ENCODE peak calls at places on chromosomes 4 and X, in ten cellular contexts. H, U, R, Q, Y, I, L, X, T and O are unnamed samples.

GRCh38 chr4:151667025-151667424 is 93.8 kb downstream of the GATB start:
- DNase-seq in H (no peak), U (no peak), R (no peak), Q (no peak), Y (no peak), I (peak), L (no peak), X (no peak), T (no peak), O (no peak)

GRCh38 chr4:1399508-1400190 is 6.6 kb downstream of the NKX1-1 start:
- DNase-seq in H (no peak), U (peak), R (no peak), Q (no peak), Y (no peak), I (no peak), L (no peak), X (no peak), T (no peak), O (no peak)

GRCh38 chrX:155679715-155680114 is 67.0 kb upstream of the TMLHE start:
- DNase-seq in H (no peak), U (no peak), R (no peak), Q (no peak), Y (no peak), I (no peak), L (no peak), X (no peak), T (no peak), O (no peak)

GRCh38 chr4:82903737-82904136 is 3.2 kb downstream of the THAP9 start:
- DNase-seq in H (no peak), U (no peak), R (no peak), Q (no peak), Y (no peak), I (peak), L (no peak), X (no peak), T (no peak), O (no peak)

GRCh38 chr4:1030559-1030958 is 19.1 kb downstream of the FGFRL1 start:
- DNase-seq in H (no peak), U (no peak), R (no peak), Q (no peak), Y (no peak), I (no peak), L (no peak), X (no peak), T (no peak), O (no peak)

GRCh38 chr4:147786031-147786430 is 54.1 kb downstream of the ARHGAP10 start:
- DNase-seq in H (peak), U (no peak), R (no peak), Q (no peak), Y (no peak), I (peak), L (no peak), X (no peak), T (no peak), O (no peak)

GRCh38 chrX:105461013-105461412 is 240.5 kb upstream of the TEX13A start:
- DNase-seq in H (no peak), U (no peak), R (no peak), Q (no peak), Y (no peak), I (no peak), L (no peak), X (no peak), T (no peak), O (no peak)

GRCh38 chr4:124710253-124710849 is 2.2 kb downstream of the ANKRD50 start:
- DNase-seq in H (no peak), U (no peak), R (peak), Q (no peak), Y (no peak), I (peak), L (no peak), X (no peak), T (no peak), O (no peak)

GRCh38 chrX:9897761-9898161 is 69.4 kb upstream of the CLDN34 start:
- DNase-seq in H (no peak), U (no peak), R (peak), Q (no peak), Y (peak), I (no peak), L (no peak), X (peak), T (no peak), O (no peak)

GRCh38 chrX:103688949-103689348 is 2.5 kb upstream of the MORF4L2 start:
- DNase-seq in H (peak), U (no peak), R (peak), Q (no peak), Y (no peak), I (no peak), L (no peak), X (no peak), T (peak), O (peak)

GRCh38 chr4:174563399-174563798 is 41.1 kb upstream of the HPGD start:
- DNase-seq in H (no peak), U (no peak), R (no peak), Q (no peak), Y (no peak), I (no peak), L (no peak), X (no peak), T (no peak), O (no peak)

GRCh38 chrX:150889131-150889530 is 9.3 kb downstream of the CD99L2 start:
- DNase-seq in H (no peak), U (no peak), R (peak), Q (no peak), Y (no peak), I (no peak), L (no peak), X (no peak), T (no peak), O (no peak)

GRCh38 chrX:19715711-19716638 is 171.4 kb downstream of the SH3KBP1 start:
- DNase-seq in H (no peak), U (no peak), R (no peak), Q (no peak), Y (no peak), I (peak), L (no peak), X (no peak), T (no peak), O (no peak)

GRCh38 chrX:95505721-95506120 is 1178.9 kb upstream of the DIAPH2 start:
- DNase-seq in H (peak), U (no peak), R (no peak), Q (no peak), Y (no peak), I (no peak), L (no peak), X (no peak), T (no peak), O (no peak)

GRCh38 chr4:3500111-3500510 is 32.1 kb downstream of the LRPAP1 start:
- DNase-seq in H (no peak), U (no peak), R (no peak), Q (no peak), Y (no peak), I (no peak), L (no peak), X (no peak), T (no peak), O (no peak)

GRCh38 chr4:78033859-78034258 is 23.3 kb upstream of the FRAS1 start:
- DNase-seq in H (no peak), U (no peak), R (no peak), Q (no peak), Y (no peak), I (no peak), L (no peak), X (no peak), T (no peak), O (no peak)

GRCh38 chr4:40349561-40350198 is 14.5 kb downstream of the CHRNA9 start:
- DNase-seq in H (no peak), U (no peak), R (no peak), Q (peak), Y (no peak), I (no peak), L (no peak), X (no peak), T (no peak), O (peak)

GRCh38 chrX:50798782-50799181 is 15.2 kb downstream of the SHROOM4 start:
- DNase-seq in H (no peak), U (no peak), R (no peak), Q (no peak), Y (no peak), I (no peak), L (no peak), X (no peak), T (no peak), O (no peak)

GRCh38 chrX:69371159-69371558 is 133.0 kb upstream of the NALF2 start:
- DNase-seq in H (no peak), U (no peak), R (no peak), Q (no peak), Y (no peak), I (no peak), L (no peak), X (no peak), T (no peak), O (no peak)

GRCh38 chr4:124279741-124280140 is 432.8 kb downstream of the ANKRD50 start:
- DNase-seq in H (peak), U (no peak), R (no peak), Q (no peak), Y (no peak), I (no peak), L (no peak), X (no peak), T (no peak), O (peak)

GRCh38 chr4:32025840-32026459 is 1305.8 kb downstream of the PCDH7 start:
- DNase-seq in H (no peak), U (no peak), R (no peak), Q (peak), Y (peak), I (peak), L (no peak), X (no peak), T (no peak), O (no peak)

GRCh38 chr4:54547299-54548097 is 110.3 kb upstream of the KIT start:
- DNase-seq in H (no peak), U (no peak), R (no peak), Q (no peak), Y (no peak), I (no peak), L (no peak), X (no peak), T (no peak), O (no peak)

GRCh38 chr4:7169134-7169533 is 23.2 kb upstream of the SORCS2 start:
- DNase-seq in H (no peak), U (peak), R (no peak), Q (no peak), Y (no peak), I (no peak), L (no peak), X (no peak), T (no peak), O (no peak)

GRCh38 chr4:83393908-83394307 is 59.3 kb upstream of the HPSE start:
- DNase-seq in H (no peak), U (no peak), R (no peak), Q (no peak), Y (no peak), I (no peak), L (no peak), X (no peak), T (no peak), O (no peak)

GRCh38 chr4:155371432-155372043 is 5.2 kb downstream of the MAP9 start:
- DNase-seq in H (peak), U (no peak), R (no peak), Q (no peak), Y (no peak), I (no peak), L (no peak), X (no peak), T (peak), O (no peak)

GRCh38 chr4:41655177-41655576 is 93.3 kb downstream of the PHOX2B start:
- DNase-seq in H (no peak), U (no peak), R (no peak), Q (no peak), Y (no peak), I (no peak), L (no peak), X (no peak), T (no peak), O (no peak)

GRCh38 chr4:22237155-22237751 is 278.6 kb downstream of the ADGRA3 start:
- DNase-seq in H (no peak), U (peak), R (peak), Q (no peak), Y (no peak), I (peak), L (peak), X (no peak), T (peak), O (no peak)

GRCh38 chr4:102610007-102610406 is 108.8 kb downstream of the NFKB1 start:
- DNase-seq in H (peak), U (no peak), R (no peak), Q (no peak), Y (no peak), I (no peak), L (no peak), X (no peak), T (no peak), O (no peak)